ENCODE peak calls at places on chromosomes 5 and 9, in five cellular contexts. X is activated CD4-positive, alpha-beta T cell treated with anti-CD3 and anti-CD28 coated beads, Interleukin-2, amount 10 ng/mL, durations not matched to agents 7 days and 5 days; E is HuH-7; O is NCI-H2081; Z is A549. T is an unnamed sample.

GRCh38 chr5:129378961-129379360 is 81.1 kb upstream of the ADAMTS19 start:
- DNase-seq in X (no peak), E (no peak), O (no peak), Z (no peak), T (no peak)

GRCh38 chr5:1997640-1998347 is 115.1 kb upstream of the IRX4 start:
- DNase-seq in X (no peak), E (no peak), O (no peak), Z (no peak), T (no peak)

GRCh38 chr9:89411759-89412158 is 86.2 kb downstream of the SEMA4D start:
- DNase-seq in X (no peak), E (no peak), O (no peak), Z (no peak), T (no peak)

GRCh38 chr9:120931278-120932085 is 4.9 kb upstream of the TRAF1 start:
- DNase-seq in X (peak), E (no peak), O (no peak), Z (no peak), T (no peak)

GRCh38 chr5:139495644-139496435 is 13.3 kb upstream of the STING1 start:
- DNase-seq in X (no peak), E (no peak), O (no peak), Z (no peak), T (no peak)

GRCh38 chr5:13957032-13957645 is 12.7 kb upstream of the DNAH5 start:
- DNase-seq in X (no peak), E (peak), O (peak), Z (peak), T (peak)

GRCh38 chr5:42832060-42832459 is 20.4 kb upstream of the SELENOP start:
- DNase-seq in X (no peak), E (no peak), O (no peak), Z (no peak), T (no peak)

GRCh38 chr5:9833871-9834270 is 203.7 kb upstream of the TAS2R1 start:
- DNase-seq in X (no peak), E (no peak), O (no peak), Z (no peak), T (no peak)

GRCh38 chr5:135951807-135952206 is 3.0 kb downstream of the LECT2 start:
- DNase-seq in X (no peak), E (no peak), O (no peak), Z (no peak), T (no peak)